ENCODE peak calls at places on chromosome 22, in ten cellular contexts. A is amygdala; B is HTR-8/SVneo; Y is GM23248; K is NCI-H748 treated with DMSO at 0.1 percent for 48 hours; F is colonic mucosa; R is stimulated activated CD4-positive, alpha-beta T cell treated with anti-CD3 and anti-CD28 coated beads, Interleukin-4, amount 100 ng/mL, for 24 hours; U is iPS-NIHi11; J is transverse colon; P is SW 1271. V is an unnamed sample.

GRCh38 chr22:37678372-37678771 is 2.9 kb downstream of the LGALS1 start:
- DNase-seq in K (no peak), B (no peak), F (no peak), U (no peak), J (no peak), A (no peak), Y (no peak), R (no peak), P (no peak), V (no peak)

GRCh38 chr22:33255781-33256180 is 197.6 kb upstream of the SYN3 start:
- DNase-seq in A (no peak), P (no peak), B (no peak), R (no peak), K (no peak), Y (no peak), F (no peak), J (no peak), U (no peak), V (no peak)

GRCh38 chr22:50583294-50583865 is 731 bp upstream of the CHKB start:
- DNase-seq in R (no peak), U (peak), K (peak), F (no peak), P (no peak), B (no peak), A (no peak), Y (peak), J (no peak), V (no peak)

GRCh38 chr22:39383841-39384625 is 15.5 kb upstream of the TAB1 start:
- DNase-seq in B (peak), F (no peak), P (no peak), K (no peak), Y (peak), J (no peak), A (no peak), U (no peak), R (no peak), V (no peak)

GRCh38 chr22:44711701-44712100 is 9.7 kb downstream of the PRR5 start:
- DNase-seq in F (no peak), J (no peak), R (no peak), U (no peak), B (no peak), Y (no peak), A (no peak), P (no peak), K (no peak), V (no peak)

GRCh38 chr22:22720201-22720723 is 75.8 kb downstream of the GGTLC2 start:
- DNase-seq in R (peak), J (peak), A (no peak), B (no peak), U (peak), F (peak), K (peak), P (no peak), Y (peak), V (peak)

GRCh38 chr22:44444341-44445306 is 53.4 kb downstream of the RTL6 start:
- DNase-seq in U (peak), Y (peak), A (no peak), B (no peak), F (no peak), J (no peak), R (no peak), P (no peak), K (no peak), V (peak)

GRCh38 chr22:45640291-45640940 is 31.2 kb upstream of the ATXN10 start:
- DNase-seq in B (no peak), U (no peak), J (no peak), R (no peak), P (no peak), F (no peak), Y (no peak), A (no peak), K (no peak), V (no peak)

GRCh38 chr22:20125201-20126174 is 6.1 kb upstream of the ZDHHC8 start:
- DNase-seq in K (no peak), R (no peak), B (no peak), P (no peak), U (no peak), Y (no peak), F (no peak), J (no peak), A (no peak), V (no peak)

GRCh38 chr22:24703101-24703500 is 71.4 kb downstream of the PIWIL3 start:
- DNase-seq in J (peak), K (no peak), A (no peak), R (no peak), F (peak), B (no peak), P (no peak), U (no peak), Y (peak), V (peak)

GRCh38 chr22:43707650-43708049 is 104.5 kb downstream of the EFCAB6 start:
- DNase-seq in J (no peak), A (no peak), B (no peak), Y (peak), U (no peak), R (no peak), K (no peak), F (no peak), P (no peak), V (no peak)

GRCh38 chr22:46023558-46023981 is 46.6 kb upstream of the WNT7B start:
- DNase-seq in U (no peak), P (no peak), J (peak), K (no peak), B (no peak), F (no peak), A (no peak), R (no peak), Y (peak), V (no peak)

GRCh38 chr22:25067851-25068421 is 115.4 kb downstream of the KIAA1671 start:
- DNase-seq in P (no peak), A (peak), R (peak), J (peak), B (no peak), U (no peak), F (no peak), Y (peak), K (no peak), V (no peak)

GRCh38 chr22:46539169-46539568 is 1.7 kb upstream of the CELSR1 start:
- DNase-seq in U (no peak), B (no peak), K (peak), Y (no peak), R (no peak), A (no peak), P (no peak), J (no peak), F (peak), V (no peak)

GRCh38 chr22:48627203-48627602 is 1200.5 kb downstream of the BRD1 start:
- DNase-seq in A (peak), B (no peak), K (no peak), Y (no peak), F (no peak), P (no peak), R (no peak), U (no peak), J (no peak), V (no peak)

GRCh38 chr22:41672780-41673509 is 15.7 kb downstream of the SNU13 start:
- DNase-seq in J (no peak), B (no peak), U (peak), K (no peak), R (no peak), A (no peak), Y (peak), P (no peak), F (no peak), V (peak)

GRCh38 chr22:48576333-48577013 is 1251.2 kb downstream of the BRD1 start:
- DNase-seq in R (no peak), U (peak), A (peak), F (no peak), J (no peak), P (no peak), B (no peak), Y (peak), K (peak), V (no peak)

GRCh38 chr22:45960477-45961386 is 16.2 kb downstream of the WNT7B start:
- DNase-seq in J (no peak), R (no peak), P (no peak), F (no peak), U (peak), A (no peak), K (no peak), Y (no peak), B (peak), V (peak)

GRCh38 chr22:40553014-40553579 is 83.4 kb downstream of the MRTFA start:
- DNase-seq in P (no peak), Y (no peak), A (no peak), F (no peak), K (no peak), U (no peak), B (no peak), J (no peak), R (no peak), V (no peak)

GRCh38 chr22:37330200-37331033 is 48.1 kb downstream of the CYTH4 start:
- DNase-seq in J (peak), F (peak), K (peak), U (peak), Y (peak), P (no peak), B (no peak), R (peak), A (peak), V (peak)

GRCh38 chr22:26615149-26615548 is 2.7 kb downstream of the CRYBB1 start:
- DNase-seq in A (no peak), J (peak), F (no peak), P (no peak), Y (no peak), R (no peak), B (no peak), K (no peak), U (no peak), V (no peak)

GRCh38 chr22:33561149-33561807 is 359.0 kb downstream of the LARGE1 start:
- DNase-seq in B (no peak), R (no peak), P (no peak), Y (no peak), A (no peak), K (no peak), F (peak), U (no peak), J (no peak), V (no peak)

GRCh38 chr22:50676211-50676636 is 3.6 kb downstream of the SHANK3 start:
- DNase-seq in P (no peak), U (peak), K (no peak), F (no peak), R (no peak), J (no peak), A (no peak), Y (no peak), B (no peak), V (no peak)

GRCh38 chr22:22058649-22059475 is 76.3 kb upstream of the TOP3B start:
- DNase-seq in U (no peak), R (no peak), B (no peak), J (no peak), A (no peak), F (no peak), K (no peak), P (no peak), Y (no peak), V (no peak)

GRCh38 chr22:49036513-49036912 is 791.2 kb downstream of the BRD1 start:
- DNase-seq in Y (no peak), J (no peak), P (no peak), U (no peak), K (peak), B (no peak), A (no peak), F (no peak), R (no peak), V (no peak)

GRCh38 chr22:45552580-45553332 is 50.1 kb downstream of the FBLN1 start:
- DNase-seq in R (no peak), P (no peak), F (peak), B (no peak), A (no peak), K (no peak), Y (peak), U (peak), J (peak), V (peak)

GRCh38 chr22:28424427-28425080 is 255.1 kb downstream of the TTC28 start:
- DNase-seq in K (peak), B (no peak), U (no peak), R (no peak), J (no peak), F (no peak), P (no peak), A (no peak), Y (peak), V (peak)

GRCh38 chr22:49667236-49667635 is 160.4 kb downstream of the BRD1 start:
- DNase-seq in J (peak), Y (no peak), B (no peak), K (no peak), R (peak), F (no peak), U (no peak), P (no peak), A (no peak), V (no peak)

GRCh38 chr22:29994027-29994715 is 86.1 kb upstream of the HORMAD2 start:
- DNase-seq in J (no peak), K (no peak), Y (peak), P (no peak), A (no peak), B (peak), U (no peak), R (no peak), F (no peak), V (peak)

GRCh38 chr22:48555606-48556005 is 1272.1 kb downstream of the BRD1 start:
- DNase-seq in K (no peak), P (no peak), U (no peak), B (no peak), A (no peak), F (no peak), Y (no peak), R (no peak), J (no peak), V (no peak)

GRCh38 chr22:37976547-37976946 is 7.8 kb downstream of the SOX10 start:
- DNase-seq in B (no peak), K (no peak), F (no peak), P (no peak), Y (no peak), U (no peak), A (no peak), R (no peak), J (no peak), V (no peak)

GRCh38 chr22:37781434-37782059 is 26.2 kb upstream of the GCAT start:
- DNase-seq in F (no peak), K (no peak), A (no peak), R (no peak), J (no peak), B (no peak), Y (peak), U (peak), P (no peak), V (peak)

GRCh38 chr22:17587631-17588030 is 24.3 kb downstream of the SLC25A18 start:
- DNase-seq in F (no peak), A (no peak), J (no peak), K (no peak), B (no peak), U (no peak), Y (no peak), P (no peak), R (no peak), V (no peak)

GRCh38 chr22:35631597-35631996 is 14.5 kb upstream of the MB start:
- DNase-seq in K (no peak), Y (peak), R (peak), B (no peak), A (no peak), F (peak), J (peak), P (no peak), U (peak), V (peak)

GRCh38 chr22:36405671-36406070 is 17.9 kb upstream of the MYH9 start:
- DNase-seq in U (no peak), K (no peak), B (no peak), J (peak), F (no peak), R (peak), P (no peak), Y (peak), A (no peak), V (no peak)

V was measured in choroid plexus epithelial cell.